ENCODE peak calls at places on chromosome 6, in five cellular contexts. H, W, Y, U and M are unnamed samples.

GRCh38 chr6:100691972-100692371 is 189.2 kb downstream of the ASCC3 start:
- DNase-seq in H (no peak), W (no peak), Y (no peak), U (no peak), M (no peak)

GRCh38 chr6:159061805-159062563 is 17.2 kb upstream of the TAGAP start:
- DNase-seq in H (no peak), W (no peak), Y (no peak), U (no peak), M (no peak)

GRCh38 chr6:34969662-34970265 is 80.7 kb downstream of the ANKS1A start:
- DNase-seq in H (no peak), W (no peak), Y (no peak), U (no peak), M (no peak)

GRCh38 chr6:125843593-125843992 is 52.8 kb downstream of the NCOA7 start:
- DNase-seq in H (no peak), W (no peak), Y (no peak), U (no peak), M (no peak)

GRCh38 chr6:154526997-154527396 is 16.5 kb upstream of the CNKSR3 start:
- DNase-seq in H (no peak), W (no peak), Y (no peak), U (no peak), M (no peak)

GRCh38 chr6:85111481-85112001 is 338.3 kb upstream of the NT5E start:
- DNase-seq in H (peak), W (no peak), Y (no peak), U (no peak), M (no peak)

GRCh38 chr6:903746-904145 is 210.8 kb upstream of the EXOC2 start:
- DNase-seq in H (no peak), W (no peak), Y (no peak), U (no peak), M (no peak)

GRCh38 chr6:16276991-16277981 is 38.9 kb downstream of the GMPR start:
- DNase-seq in H (peak), W (peak), Y (peak), U (peak), M (peak)

GRCh38 chr6:32666420-32667300 is at the start of gene HLA-DQB1:
- DNase-seq in H (no peak), W (no peak), Y (peak), U (no peak), M (no peak)

GRCh38 chr6:52399511-52400315 is 20.4 kb upstream of the EFHC1 start:
- DNase-seq in H (no peak), W (no peak), Y (peak), U (no peak), M (no peak)

GRCh38 chr6:169725270-169726048 is 1.2 kb upstream of the PHF10 start:
- DNase-seq in H (peak), W (peak), Y (peak), U (peak), M (peak)

GRCh38 chr6:75449625-75450206 is 43.9 kb downstream of the FILIP1 start:
- DNase-seq in H (no peak), W (no peak), Y (peak), U (no peak), M (no peak)

GRCh38 chr6:107496041-107496440 is 6.1 kb downstream of the SOBP start:
- DNase-seq in H (no peak), W (no peak), Y (no peak), U (no peak), M (no peak)

GRCh38 chr6:87731818-87732661 is 30.0 kb upstream of the AKIRIN2 start:
- DNase-seq in H (peak), W (peak), Y (peak), U (peak), M (peak)

GRCh38 chr6:36595168-36595818 is 1.1 kb downstream of the SRSF3 start:
- DNase-seq in H (no peak), W (peak), Y (peak), U (peak), M (no peak)

GRCh38 chr6:168095741-168096250 is 16.8 kb upstream of the FRMD1 start:
- DNase-seq in H (peak), W (no peak), Y (no peak), U (no peak), M (peak)

GRCh38 chr6:169990095-169991030 is 238.9 kb downstream of the ERMARD start:
- DNase-seq in H (no peak), W (peak), Y (no peak), U (no peak), M (no peak)

GRCh38 chr6:113352029-113352801 is 504.9 kb upstream of the MARCKS start:
- DNase-seq in H (no peak), W (no peak), Y (peak), U (no peak), M (no peak)

GRCh38 chr6:168196881-168197635 is 118.0 kb upstream of the FRMD1 start:
- DNase-seq in H (no peak), W (peak), Y (no peak), U (no peak), M (no peak)

GRCh38 chr6:38184041-38184779 is 364.7 kb downstream of the ZFAND3 start:
- DNase-seq in H (no peak), W (no peak), Y (no peak), U (no peak), M (no peak)

GRCh38 chr6:94562846-94563245 is 1014.5 kb upstream of the MANEA start:
- DNase-seq in H (no peak), W (no peak), Y (no peak), U (no peak), M (no peak)

GRCh38 chr6:42276008-42276890 is 58.6 kb upstream of the MRPS10 start:
- DNase-seq in H (peak), W (peak), Y (no peak), U (peak), M (peak)

GRCh38 chr6:66516377-66516776 is 809.4 kb upstream of the EYS start:
- DNase-seq in H (no peak), W (no peak), Y (no peak), U (no peak), M (no peak)

GRCh38 chr6:134882426-134883038 is 67.4 kb downstream of the ALDH8A1 start:
- DNase-seq in H (peak), W (peak), Y (peak), U (peak), M (peak)

GRCh38 chr6:49269190-49269589 is 193.9 kb downstream of the MMUT start:
- DNase-seq in H (no peak), W (no peak), Y (peak), U (no peak), M (no peak)

GRCh38 chr6:27771240-27771639 is 141.0 kb downstream of the OR2B2 start:
- DNase-seq in H (no peak), W (no peak), Y (no peak), U (no peak), M (no peak)

GRCh38 chr6:111477481-111477938 is 5.5 kb downstream of the REV3L start:
- DNase-seq in H (no peak), W (no peak), Y (no peak), U (no peak), M (no peak)

GRCh38 chr6:5529733-5530132 is 268.4 kb downstream of the FARS2 start:
- DNase-seq in H (no peak), W (no peak), Y (no peak), U (no peak), M (no peak)

GRCh38 chr6:16320533-16321340 is 82.3 kb downstream of the GMPR start:
- DNase-seq in H (no peak), W (no peak), Y (no peak), U (peak), M (peak)

GRCh38 chr6:148846778-148847761 is 100.2 kb downstream of the UST start:
- DNase-seq in H (no peak), W (no peak), Y (no peak), U (no peak), M (no peak)
- H3K27ac ChIP-seq in H (no peak), W (no peak), Y (no peak), U (no peak), M (no peak)

GRCh38 chr6:133314951-133315350 is 73.8 kb downstream of the EYA4 start:
- DNase-seq in H (no peak), W (no peak), Y (no peak), U (no peak), M (no peak)
- TF ChIP-seq CTCF in H (no peak), W (no peak), Y (no peak), U (no peak), M (no peak)

GRCh38 chr6:157381631-157382621 is 936 bp downstream of the ZDHHC14 start:
- DNase-seq in H (peak), W (peak), Y (peak), U (peak), M (peak)
- H3K27ac ChIP-seq in H (peak), W (peak), Y (peak), U (peak), M (peak)

GRCh38 chr6:109690740-109691687 is at the start of the genes AK9 and FIG4:
- DNase-seq in H (peak), W (peak), Y (peak), U (peak), M (peak)
- TF ChIP-seq CTCF in H (peak), W (no peak), Y (no peak), U (no peak), M (no peak)

GRCh38 chr6:29008089-29008488 is 3.0 kb upstream of the ZNF311 start:
- DNase-seq in H (no peak), W (no peak), Y (no peak), U (no peak), M (no peak)

GRCh38 chr6:29011276-29011734 is 6.2 kb upstream of the ZNF311 start:
- DNase-seq in H (no peak), W (peak), Y (peak), U (no peak), M (peak)

GRCh38 chr6:29009358-29009757 is 4.2 kb upstream of the ZNF311 start:
- DNase-seq in H (no peak), W (no peak), Y (no peak), U (no peak), M (no peak)

DNA sequence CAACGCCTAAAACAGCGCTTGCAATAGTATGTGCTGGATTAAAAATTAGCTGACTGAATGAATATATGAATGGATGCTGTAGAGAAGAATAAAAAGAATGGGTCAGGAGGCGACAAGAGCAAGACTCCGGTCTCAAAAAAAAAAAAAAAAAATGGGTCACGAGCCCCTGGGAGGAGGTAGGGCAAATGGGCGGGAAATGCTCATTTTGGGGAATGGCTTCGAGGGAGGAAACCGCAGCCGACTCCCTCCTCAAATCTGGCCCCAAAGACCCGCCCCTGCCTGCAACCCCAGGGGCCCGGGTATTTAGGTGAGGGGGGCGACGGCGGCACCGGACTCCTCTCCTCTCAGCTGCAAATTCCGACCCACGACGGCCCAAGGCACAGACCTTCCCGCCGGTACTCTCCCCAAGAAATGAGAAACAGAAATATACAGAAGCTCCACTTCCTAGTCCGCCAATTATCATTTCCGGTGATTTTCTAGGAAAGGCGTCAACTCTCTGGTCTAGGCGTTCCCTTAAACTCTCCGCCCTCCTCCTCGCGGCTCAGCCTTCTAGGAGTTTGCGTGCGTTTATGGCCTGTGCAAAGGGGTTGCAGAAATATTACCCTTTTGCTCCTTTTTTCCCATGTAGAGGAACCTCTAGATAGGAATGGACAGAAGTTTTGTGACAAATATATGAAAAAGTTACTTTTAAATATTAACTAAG is at the start of gene ZNF311:
- DNase-seq in H (peak), W (peak), Y (peak), U (peak), M (peak)
- H3K27ac ChIP-seq in H (peak), W (peak), Y (peak), U (peak), M (no peak)

GRCh38 chr6:104284872-104285271 is 574.8 kb downstream of the HACE1 start:
- DNase-seq in H (no peak), W (no peak), Y (no peak), U (no peak), M (no peak)

GRCh38 chr6:104281370-104281769 is 578.3 kb downstream of the HACE1 start:
- DNase-seq in H (no peak), W (no peak), Y (no peak), U (no peak), M (no peak)

DNA sequence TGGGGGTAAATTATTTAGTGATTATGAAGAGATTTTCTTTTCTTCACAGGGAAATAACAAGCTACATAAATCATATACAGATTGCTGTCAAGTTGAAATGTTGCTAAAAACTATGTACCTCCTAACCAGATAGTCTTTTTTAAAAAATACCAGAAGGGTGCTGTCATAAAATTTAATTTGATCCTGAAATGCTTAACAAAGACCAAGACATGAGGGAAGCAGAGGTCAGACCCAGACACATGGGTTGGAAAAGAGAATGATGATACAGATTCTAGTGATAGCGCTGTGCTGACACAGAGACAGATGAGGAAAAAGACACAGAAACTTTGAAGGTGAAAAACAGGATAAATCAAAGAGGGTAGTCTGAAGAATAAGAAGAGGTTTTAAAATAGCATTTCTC is 573.1 kb downstream of the HACE1 start:
- DNase-seq in H (no peak), W (no peak), Y (no peak), U (no peak), M (no peak)
- TF ChIP-seq CTCF in H (no peak), W (no peak), Y (no peak), U (no peak), M (no peak)

DNA sequence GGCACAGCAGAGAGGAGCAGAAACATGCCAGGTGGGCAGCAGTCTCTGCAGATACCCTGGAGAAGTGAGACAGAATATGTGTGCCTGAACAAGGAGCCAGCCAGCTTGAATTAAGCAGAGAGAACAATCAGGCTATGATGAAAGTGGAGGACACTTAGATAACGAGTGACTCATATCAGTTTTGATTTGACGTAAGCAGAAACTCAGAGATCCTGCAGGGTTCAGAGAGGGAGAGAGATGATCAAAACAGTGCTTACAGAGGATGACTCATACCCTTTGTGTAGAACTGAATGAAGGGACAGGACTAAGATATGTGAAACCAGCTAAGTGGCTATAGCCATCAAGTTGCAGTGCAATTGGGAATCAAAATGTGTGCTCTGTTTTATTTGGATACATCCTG is 300.7 kb downstream of the TENT5A start:
- DNase-seq in H (no peak), W (no peak), Y (peak), U (no peak), M (no peak)
- H3K27ac ChIP-seq in H (no peak), W (no peak), Y (peak), U (no peak), M (no peak)

GRCh38 chr6:130046711-130047439 is 28.5 kb downstream of the L3MBTL3 start:
- DNase-seq in H (no peak), W (no peak), Y (no peak), U (no peak), M (no peak)

GRCh38 chr6:130041594-130041993 is 23.2 kb downstream of the L3MBTL3 start:
- DNase-seq in H (no peak), W (no peak), Y (no peak), U (no peak), M (no peak)

GRCh38 chr6:130050230-130050629 is 31.8 kb downstream of the L3MBTL3 start:
- DNase-seq in H (no peak), W (no peak), Y (no peak), U (no peak), M (no peak)

GRCh38 chr6:130043344-130043743 is 25.0 kb downstream of the L3MBTL3 start:
- DNase-seq in H (no peak), W (no peak), Y (no peak), U (no peak), M (no peak)

DNA sequence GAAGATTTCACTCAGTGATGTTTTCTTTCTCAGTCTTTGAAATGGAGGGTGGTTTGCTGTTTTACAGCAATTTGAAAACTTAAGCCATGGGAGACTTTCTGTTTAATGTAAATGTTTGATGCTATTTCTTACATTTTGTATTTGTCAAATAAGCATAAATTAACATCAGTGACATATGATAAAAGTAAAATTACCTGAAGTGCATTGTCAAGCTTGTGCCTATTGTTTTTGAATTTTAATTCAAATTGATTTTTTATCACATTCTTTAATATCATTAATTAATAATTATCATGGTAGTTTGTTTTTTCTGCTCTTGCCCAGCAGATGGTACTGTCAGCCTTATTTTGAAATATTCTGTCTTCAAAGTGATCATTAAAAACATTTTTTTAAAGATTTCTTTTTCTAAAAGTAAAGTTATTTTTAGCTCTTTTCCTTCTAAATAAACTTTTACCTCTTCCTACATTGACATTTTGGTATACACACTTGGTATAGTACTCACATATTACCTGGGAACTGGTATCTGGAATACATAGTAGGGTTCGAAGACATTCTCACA is 29.1 kb downstream of the L3MBTL3 start:
- DNase-seq in H (no peak), W (no peak), Y (no peak), U (no peak), M (no peak)
- TF ChIP-seq CTCF in H (no peak), W (no peak), Y (peak), U (no peak), M (no peak)

DNA sequence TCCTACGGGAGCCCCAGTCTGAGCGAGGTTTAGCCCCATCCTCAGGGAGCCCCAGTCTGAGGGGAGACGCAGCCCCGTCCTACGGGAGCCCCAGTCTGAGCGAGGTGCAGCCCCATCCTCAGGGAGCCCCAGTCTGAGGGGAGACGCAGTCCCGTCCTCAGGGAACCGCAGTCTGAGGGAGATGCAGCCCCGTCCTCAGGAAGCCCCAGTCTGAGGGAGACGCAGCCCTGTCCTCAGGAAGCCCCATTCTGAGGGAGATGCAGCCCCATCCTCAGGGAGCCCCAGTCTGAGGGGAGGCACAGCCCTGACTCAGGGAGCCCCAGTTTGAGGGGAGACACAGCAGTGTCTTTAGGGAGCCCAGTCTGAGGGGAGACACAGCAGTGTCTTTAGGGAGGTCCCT is 27.9 kb downstream of the VEGFA start:
- DNase-seq in H (no peak), W (no peak), Y (no peak), U (no peak), M (no peak)
- H3K27ac ChIP-seq in H (peak), W (no peak), Y (peak), U (peak), M (peak)

DNA sequence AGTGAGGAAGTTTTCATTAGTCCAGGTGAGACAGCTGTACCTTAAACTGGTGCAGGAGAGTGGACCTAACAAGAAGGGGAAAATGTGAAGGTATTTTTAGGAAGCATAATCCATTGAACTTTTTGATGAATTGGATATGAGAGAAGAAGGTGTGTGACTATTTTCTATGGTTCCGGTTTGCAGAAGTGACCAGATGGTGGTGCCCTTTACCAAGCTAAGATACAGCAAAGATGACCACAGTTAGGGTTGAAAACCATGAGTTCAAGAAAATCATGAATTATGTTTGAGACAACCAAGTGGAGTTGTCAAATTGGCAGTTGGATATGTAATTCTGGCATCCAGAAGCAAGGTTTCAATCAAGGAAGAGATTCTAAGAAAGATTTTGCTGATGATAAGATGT is 61.9 kb upstream of the NRSN1 start:
- DNase-seq in H (no peak), W (no peak), Y (peak), U (no peak), M (no peak)
- TF ChIP-seq CTCF in H (peak), W (no peak), Y (peak), U (no peak), M (peak)